ENCODE peak calls at places on chromosomes 6 and 20, in six cellular contexts. One of them, this sample, is unnamed.

GRCh38 chr6:44800171-44800671 is 412.7 kb downstream of the CDC5L start:
- DNase-seq in MM.1S: no peak
- DNase-seq in adrenal gland: peak
- DNase-seq in AG08395: peak
- DNase-seq in hippocampal formation: no peak
- DNase-seq in T-cell: no peak
- DNase-seq in this sample: peak

GRCh38 chr6:166739655-166740318 is 112.7 kb upstream of the RPS6KA2 start:
- DNase-seq in T-cell: no peak
- DNase-seq in MM.1S: no peak
- DNase-seq in adrenal gland: no peak
- DNase-seq in hippocampal formation: no peak
- DNase-seq in AG08395: no peak
- DNase-seq in this sample: no peak

GRCh38 chr6:1614767-1615650 is 5.3 kb downstream of the FOXC1 start:
- DNase-seq in T-cell: no peak
- DNase-seq in hippocampal formation: no peak
- DNase-seq in adrenal gland: no peak
- DNase-seq in MM.1S: no peak
- DNase-seq in AG08395: no peak
- DNase-seq in this sample: no peak

GRCh38 chr20:53960586-53961386 is 109.6 kb downstream of the BCAS1 start:
- DNase-seq in T-cell: no peak
- DNase-seq in AG08395: no peak
- DNase-seq in adrenal gland: no peak
- DNase-seq in hippocampal formation: no peak
- DNase-seq in MM.1S: no peak
- DNase-seq in this sample: no peak

GRCh38 chr20:32204485-32205115 is 2.9 kb downstream of the PLAGL2 start:
- DNase-seq in T-cell: no peak
- DNase-seq in hippocampal formation: no peak
- DNase-seq in MM.1S: no peak
- DNase-seq in AG08395: no peak
- DNase-seq in adrenal gland: no peak
- DNase-seq in this sample: no peak

GRCh38 chr20:37278966-37279590 is 10.4 kb upstream of the MANBAL start:
- DNase-seq in adrenal gland: no peak
- DNase-seq in AG08395: no peak
- DNase-seq in hippocampal formation: no peak
- DNase-seq in T-cell: no peak
- DNase-seq in MM.1S: no peak
- DNase-seq in this sample: no peak

GRCh38 chr6:5656226-5656625 is 350.5 kb downstream of the NRN1 start:
- DNase-seq in MM.1S: no peak
- DNase-seq in adrenal gland: no peak
- DNase-seq in T-cell: no peak
- DNase-seq in AG08395: no peak
- DNase-seq in hippocampal formation: no peak
- DNase-seq in this sample: no peak

GRCh38 chr20:54234991-54235390 is 27.1 kb downstream of the PFDN4 start:
- DNase-seq in AG08395: no peak
- DNase-seq in MM.1S: no peak
- DNase-seq in hippocampal formation: no peak
- DNase-seq in T-cell: no peak
- DNase-seq in adrenal gland: no peak
- DNase-seq in this sample: no peak

GRCh38 chr6:137776786-137777185 is 90.3 kb upstream of the TNFAIP3 start:
- DNase-seq in adrenal gland: no peak
- DNase-seq in hippocampal formation: no peak
- DNase-seq in AG08395: no peak
- DNase-seq in MM.1S: no peak
- DNase-seq in T-cell: no peak
- DNase-seq in this sample: peak

GRCh38 chr6:34920097-34920496 is 31.0 kb downstream of the ANKS1A start:
- DNase-seq in T-cell: no peak
- DNase-seq in adrenal gland: no peak
- DNase-seq in AG08395: no peak
- DNase-seq in hippocampal formation: no peak
- DNase-seq in MM.1S: no peak
- DNase-seq in this sample: no peak

GRCh38 chr6:18265787-18266523 is 1.6 kb upstream of the DEK start:
- DNase-seq in AG08395: no peak
- DNase-seq in MM.1S: no peak
- DNase-seq in adrenal gland: no peak
- DNase-seq in hippocampal formation: no peak
- DNase-seq in T-cell: no peak
- DNase-seq in this sample: no peak

GRCh38 chr6:168024951-168025510 is 27.6 kb downstream of the KIF25 start:
- DNase-seq in hippocampal formation: no peak
- DNase-seq in AG08395: no peak
- DNase-seq in T-cell: no peak
- DNase-seq in adrenal gland: no peak
- DNase-seq in MM.1S: no peak
- DNase-seq in this sample: no peak

GRCh38 chr6:147855823-147856222 is 347.3 kb downstream of the SAMD5 start:
- DNase-seq in MM.1S: no peak
- DNase-seq in AG08395: no peak
- DNase-seq in adrenal gland: no peak
- DNase-seq in hippocampal formation: no peak
- DNase-seq in T-cell: no peak
- DNase-seq in this sample: no peak

GRCh38 chr6:23349521-23350147 is 776.4 kb upstream of the NRSN1 start:
- DNase-seq in MM.1S: no peak
- DNase-seq in adrenal gland: no peak
- DNase-seq in hippocampal formation: no peak
- DNase-seq in AG08395: peak
- DNase-seq in T-cell: no peak
- DNase-seq in this sample: peak

GRCh38 chr6:44855562-44856494 is 468.3 kb downstream of the CDC5L start:
- DNase-seq in adrenal gland: no peak
- DNase-seq in T-cell: no peak
- DNase-seq in AG08395: peak
- DNase-seq in hippocampal formation: no peak
- DNase-seq in MM.1S: no peak
- DNase-seq in this sample: peak

GRCh38 chr6:108947114-108947854 is 99.1 kb downstream of the ARMC2 start:
- DNase-seq in hippocampal formation: no peak
- DNase-seq in adrenal gland: no peak
- DNase-seq in MM.1S: no peak
- DNase-seq in AG08395: peak
- DNase-seq in T-cell: no peak
- DNase-seq in this sample: peak

GRCh38 chr6:135568366-135568765 is 70.8 kb upstream of the AHI1 start:
- DNase-seq in hippocampal formation: no peak
- DNase-seq in AG08395: peak
- DNase-seq in T-cell: peak
- DNase-seq in MM.1S: peak
- DNase-seq in adrenal gland: peak
- DNase-seq in this sample: peak

GRCh38 chr6:2432258-2432657 is 186.9 kb upstream of the GMDS start:
- DNase-seq in adrenal gland: no peak
- DNase-seq in hippocampal formation: no peak
- DNase-seq in MM.1S: no peak
- DNase-seq in T-cell: no peak
- DNase-seq in AG08395: peak
- DNase-seq in this sample: peak

GRCh38 chr6:132877003-132877402 is 62.6 kb downstream of the RPS12 start:
- DNase-seq in hippocampal formation: no peak
- DNase-seq in T-cell: no peak
- DNase-seq in MM.1S: no peak
- DNase-seq in adrenal gland: no peak
- DNase-seq in AG08395: no peak
- DNase-seq in this sample: no peak

GRCh38 chr6:136774228-136775041 is 17.8 kb downstream of the MAP3K5 start:
- DNase-seq in hippocampal formation: no peak
- DNase-seq in AG08395: peak
- DNase-seq in T-cell: no peak
- DNase-seq in MM.1S: no peak
- DNase-seq in adrenal gland: no peak
- DNase-seq in this sample: no peak

GRCh38 chr20:19784511-19785172 is 26.6 kb downstream of the RIN2 start:
- DNase-seq in MM.1S: peak
- DNase-seq in T-cell: no peak
- DNase-seq in AG08395: peak
- DNase-seq in hippocampal formation: peak
- DNase-seq in adrenal gland: peak
- DNase-seq in this sample: peak

GRCh38 chr6:117951783-117952182 is 44.7 kb downstream of the SLC35F1 start:
- DNase-seq in adrenal gland: no peak
- DNase-seq in MM.1S: no peak
- DNase-seq in T-cell: no peak
- DNase-seq in AG08395: no peak
- DNase-seq in hippocampal formation: no peak
- DNase-seq in this sample: no peak

GRCh38 chr20:57090590-57091560 is 175.6 kb downstream of the BMP7 start:
- DNase-seq in AG08395: no peak
- DNase-seq in hippocampal formation: no peak
- DNase-seq in T-cell: no peak
- DNase-seq in adrenal gland: no peak
- DNase-seq in MM.1S: no peak
- DNase-seq in this sample: no peak

GRCh38 chr6:53906842-53907241 is 112.0 kb downstream of the LRRC1 start:
- DNase-seq in T-cell: no peak
- DNase-seq in hippocampal formation: no peak
- DNase-seq in AG08395: peak
- DNase-seq in adrenal gland: no peak
- DNase-seq in MM.1S: no peak
- DNase-seq in this sample: no peak

GRCh38 chr20:52923123-52923543 is 49.0 kb upstream of the TSHZ2 start:
- DNase-seq in hippocampal formation: no peak
- DNase-seq in MM.1S: peak
- DNase-seq in AG08395: peak
- DNase-seq in adrenal gland: no peak
- DNase-seq in T-cell: no peak
- DNase-seq in this sample: peak

GRCh38 chr20:44271915-44272663 is 25.0 kb downstream of the GDAP1L1 start:
- DNase-seq in adrenal gland: no peak
- DNase-seq in AG08395: no peak
- DNase-seq in hippocampal formation: no peak
- DNase-seq in T-cell: no peak
- DNase-seq in MM.1S: no peak
- DNase-seq in this sample: no peak

GRCh38 chr20:41428285-41428684 is 61.7 kb upstream of the EMILIN3 start:
- DNase-seq in MM.1S: no peak
- DNase-seq in adrenal gland: no peak
- DNase-seq in AG08395: peak
- DNase-seq in hippocampal formation: no peak
- DNase-seq in T-cell: peak
- DNase-seq in this sample: peak

GRCh38 chr6:44301106-44301505 is 12.0 kb downstream of the AARS2 start:
- DNase-seq in MM.1S: no peak
- DNase-seq in hippocampal formation: no peak
- DNase-seq in AG08395: no peak
- DNase-seq in adrenal gland: no peak
- DNase-seq in T-cell: no peak
- DNase-seq in this sample: no peak